ENCODE peak calls at places on chromosomes 12 and 14, in eight cellular contexts. O, X, A, P, L, G, J and U are unnamed samples.

GRCh38 chr14:104697892-104698583 is 8.6 kb downstream of the INF2 start:
- DNase-seq in P (no peak), L (no peak), O (no peak), J (no peak), A (no peak), X (no peak), G (peak), U (no peak)

GRCh38 chr12:96478011-96478410 is 11.4 kb upstream of the CFAP54 start:
- DNase-seq in P (no peak), L (no peak), G (no peak), A (no peak), O (no peak), J (no peak), X (no peak), U (no peak)

GRCh38 chr14:37599527-37600368 is 4.3 kb downstream of the TTC6 start:
- DNase-seq in G (no peak), X (no peak), P (no peak), O (no peak), J (no peak), L (no peak), A (peak), U (no peak)

GRCh38 chr14:79016828-79017505 is 846.8 kb downstream of the NRXN3 start:
- DNase-seq in P (peak), G (peak), J (no peak), L (no peak), X (peak), A (no peak), O (no peak), U (no peak)

GRCh38 chr12:16524378-16524777 is 81.6 kb downstream of the LMO3 start:
- DNase-seq in J (no peak), O (no peak), L (no peak), A (no peak), P (peak), X (no peak), G (no peak), U (no peak)

GRCh38 chr12:127060310-127060847 is 1206.6 kb upstream of the TMEM132C start:
- DNase-seq in X (no peak), O (no peak), A (no peak), G (no peak), J (no peak), L (no peak), P (no peak), U (no peak)

GRCh38 chr12:52041695-52042123 is 9.5 kb upstream of the NR4A1 start:
- DNase-seq in A (no peak), P (peak), X (peak), J (peak), O (no peak), L (peak), G (peak), U (peak)

GRCh38 chr14:67999693-68000384 is 180.3 kb downstream of the RAD51B start:
- DNase-seq in G (peak), L (no peak), P (peak), O (no peak), X (peak), J (no peak), A (no peak), U (no peak)

GRCh38 chr12:131209082-131210070 is 255.7 kb downstream of the ADGRD1 start:
- DNase-seq in P (no peak), G (no peak), A (no peak), L (no peak), J (no peak), O (no peak), X (no peak), U (no peak)

GRCh38 chr12:95763809-95764253 is 26.7 kb downstream of the NTN4 start:
- DNase-seq in G (peak), P (peak), J (no peak), A (no peak), L (no peak), X (peak), O (no peak), U (no peak)

GRCh38 chr12:120951-121350 is 54.4 kb downstream of the IQSEC3 start:
- DNase-seq in X (no peak), L (no peak), O (no peak), G (no peak), J (no peak), P (no peak), A (no peak), U (no peak)

GRCh38 chr12:62409068-62409467 is 57.6 kb upstream of the MON2 start:
- DNase-seq in P (no peak), G (no peak), A (no peak), J (no peak), X (no peak), L (no peak), O (no peak), U (no peak)

GRCh38 chr12:122928033-122928890 is 32.3 kb upstream of the VPS37B start:
- DNase-seq in G (no peak), P (no peak), O (no peak), A (no peak), J (no peak), X (no peak), L (no peak), U (no peak)

GRCh38 chr14:96581902-96582640 is 79.9 kb downstream of the PAPOLA start:
- DNase-seq in L (no peak), P (no peak), A (no peak), X (no peak), O (no peak), J (no peak), G (peak), U (peak)

GRCh38 chr14:101216725-101217463 is 313.4 kb upstream of the RTL1 start:
- DNase-seq in O (no peak), A (no peak), P (no peak), G (no peak), L (no peak), J (no peak), X (no peak), U (no peak)

GRCh38 chr12:6120796-6121473 is 3.5 kb downstream of the VWF start:
- DNase-seq in G (no peak), L (no peak), J (no peak), O (no peak), A (no peak), P (no peak), X (no peak), U (no peak)

GRCh38 chr14:29814153-29815057 is 113.2 kb downstream of the PRKD1 start:
- DNase-seq in J (no peak), A (no peak), X (peak), P (no peak), G (no peak), L (peak), O (no peak), U (no peak)

GRCh38 chr12:12212769-12213168 is 54.1 kb downstream of the LRP6 start:
- DNase-seq in J (no peak), X (no peak), L (no peak), G (no peak), O (no peak), P (no peak), A (no peak), U (no peak)

GRCh38 chr14:60204104-60204842 is 39.1 kb upstream of the DHRS7 start:
- DNase-seq in P (no peak), J (no peak), A (no peak), X (no peak), O (no peak), G (no peak), L (no peak), U (no peak)

GRCh38 chr14:89121961-89122675 is 294.9 kb downstream of the FOXN3 start:
- DNase-seq in A (peak), P (no peak), G (no peak), J (no peak), O (no peak), L (no peak), X (no peak), U (no peak)

GRCh38 chr12:109877504-109878246 is 2.7 kb downstream of the GLTP start:
- DNase-seq in L (no peak), J (no peak), G (no peak), P (no peak), A (no peak), X (no peak), O (no peak), U (no peak)

GRCh38 chr12:108333898-108334699 is 5.0 kb downstream of the CMKLR1 start:
- DNase-seq in G (no peak), A (no peak), X (peak), O (no peak), L (no peak), P (peak), J (no peak), U (peak)

GRCh38 chr14:74735113-74735512 is 22.2 kb downstream of the FCF1 start:
- DNase-seq in X (no peak), J (no peak), P (no peak), A (no peak), O (no peak), L (no peak), G (no peak), U (no peak)